ENCODE peak calls at places on chromosomes 2 and 18, in four cellular contexts. Q is stimulated activated CD4-positive, alpha-beta T cell treated with anti-CD3 and anti-CD28 coated beads, Interleukin-15, amount 100 ng/mL, for 1 hour; R is GM20000; M is fibroblast of lung. B is an unnamed sample.

GRCh38 chr2:1162246-1162645 is 211.6 kb downstream of the SNTG2 start:
- DNase-seq in Q (no peak), R (no peak), M (no peak), B (no peak)

GRCh38 chr2:96144481-96145027 is 686 bp downstream of the DUSP2 start:
- DNase-seq in Q (peak), R (peak), M (no peak), B (no peak)

GRCh38 chr2:62136956-62137355 is 59.0 kb upstream of the B3GNT2 start:
- DNase-seq in Q (no peak), R (no peak), M (no peak), B (no peak)

GRCh38 chr2:70340921-70341765 is 39.3 kb upstream of the FAM136A start:
- DNase-seq in Q (no peak), R (peak), M (peak), B (no peak)

GRCh38 chr18:46563317-46563716 is 93.7 kb downstream of the LOXHD1 start:
- DNase-seq in Q (no peak), R (no peak), M (no peak), B (no peak)

GRCh38 chr18:59612461-59612860 is 84.8 kb downstream of the CCBE1 start:
- DNase-seq in Q (no peak), R (no peak), M (peak), B (no peak)

GRCh38 chr18:76505611-76506010 is 10.6 kb upstream of the ZNF516 start:
- DNase-seq in Q (no peak), R (no peak), M (no peak), B (no peak)

GRCh38 chr2:196481323-196481695 is 158.2 kb upstream of the CCDC150 start:
- DNase-seq in Q (no peak), R (no peak), M (peak), B (no peak)

GRCh38 chr2:100853909-100854810 is 34.2 kb downstream of the NPAS2 start:
- DNase-seq in Q (no peak), R (no peak), M (no peak), B (no peak)

GRCh38 chr2:70962211-70962884 is 16.1 kb upstream of the ANKRD53 start:
- DNase-seq in Q (no peak), R (no peak), M (no peak), B (peak)

GRCh38 chr2:76895469-76895868 is 626.7 kb downstream of the LRRTM4 start:
- DNase-seq in Q (no peak), R (no peak), M (no peak), B (no peak)

GRCh38 chr2:86038291-86039081 is 67.2 kb downstream of the POLR1A start:
- DNase-seq in Q (peak), R (no peak), M (peak), B (peak)

GRCh38 chr2:30877833-30878232 is 70.6 kb upstream of the CAPN13 start:
- DNase-seq in Q (no peak), R (no peak), M (no peak), B (no peak)

GRCh38 chr2:69428981-69429380 is 8.3 kb downstream of the NFU1 start:
- DNase-seq in Q (no peak), R (no peak), M (no peak), B (no peak)

GRCh38 chr18:21703241-21703820 is 1.2 kb downstream of the ABHD3 start:
- DNase-seq in Q (no peak), R (peak), M (peak), B (peak)

GRCh38 chr2:239290618-239291504 is 110.0 kb downstream of the HDAC4 start:
- DNase-seq in Q (no peak), R (no peak), M (peak), B (peak)

GRCh38 chr2:179850188-179850587 is 11.2 kb downstream of the ZNF385B start:
- DNase-seq in Q (no peak), R (no peak), M (peak), B (no peak)

GRCh38 chr2:197209274-197209673 is 101.3 kb downstream of the ANKRD44 start:
- DNase-seq in Q (no peak), R (no peak), M (peak), B (no peak)

GRCh38 chr2:85953476-85953875 is 64.7 kb upstream of the ST3GAL5 start:
- DNase-seq in Q (no peak), R (no peak), M (peak), B (no peak)

GRCh38 chr2:98911376-98912154 is 24.5 kb downstream of the CRACDL start:
- DNase-seq in Q (no peak), R (no peak), M (peak), B (peak)

GRCh38 chr18:77032121-77032758 is 100.3 kb downstream of the MBP start:
- DNase-seq in Q (no peak), R (no peak), M (peak), B (no peak)

GRCh38 chr2:205696541-205697441 is 14.5 kb downstream of the NRP2 start:
- DNase-seq in Q (no peak), R (no peak), M (peak), B (no peak)

GRCh38 chr2:240644859-240645301 is 19.6 kb downstream of the GPR35 start:
- DNase-seq in Q (no peak), R (peak), M (no peak), B (no peak)

GRCh38 chr2:188414412-188414811 is 122.7 kb downstream of the GULP1 start:
- DNase-seq in Q (no peak), R (no peak), M (peak), B (no peak)

GRCh38 chr18:79560861-79561210 is 118.8 kb upstream of the CTDP1 start:
- DNase-seq in Q (no peak), R (no peak), M (no peak), B (peak)

GRCh38 chr2:149000168-149000938 is 38.1 kb upstream of the LYPD6B start:
- DNase-seq in Q (no peak), R (no peak), M (no peak), B (no peak)

GRCh38 chr2:181131584-181131983 is 151.2 kb downstream of the UBE2E3 start:
- DNase-seq in Q (no peak), R (no peak), M (no peak), B (no peak)

GRCh38 chr2:141923657-141924056 is 207.2 kb downstream of the LRP1B start:
- DNase-seq in Q (no peak), R (no peak), M (peak), B (no peak)

GRCh38 chr18:3842844-3843243 is 392.9 kb downstream of the TGIF1 start:
- DNase-seq in Q (no peak), R (no peak), M (no peak), B (no peak)

GRCh38 chr2:220779918-220780317 is 792.2 kb downstream of the EPHA4 start:
- DNase-seq in Q (no peak), R (no peak), M (peak), B (no peak)

GRCh38 chr2:203817147-203817546 is 50.4 kb upstream of the CTLA4 start:
- DNase-seq in Q (no peak), R (no peak), M (no peak), B (no peak)

GRCh38 chr2:200189964-200190363 is 116.5 kb upstream of the SPATS2L start:
- DNase-seq in Q (no peak), R (no peak), M (peak), B (no peak)

GRCh38 chr2:82857952-82858351 is 1601.1 kb downstream of the SUCLG1 start:
- DNase-seq in Q (no peak), R (no peak), M (no peak), B (no peak)

GRCh38 chr18:21833619-21834300 is 93.2 kb downstream of the MIB1 start:
- DNase-seq in Q (no peak), R (no peak), M (no peak), B (no peak)

GRCh38 chr2:239039479-239039861 is 191.6 kb downstream of the TWIST2 start:
- DNase-seq in Q (no peak), R (no peak), M (no peak), B (no peak)

GRCh38 chr2:136164377-136164776 is 46.4 kb upstream of the CXCR4 start:
- DNase-seq in Q (no peak), R (no peak), M (no peak), B (no peak)

GRCh38 chr2:207101984-207102383 is 63.8 kb downstream of the KLF7 start:
- DNase-seq in Q (no peak), R (no peak), M (no peak), B (no peak)

GRCh38 chr2:61350777-61351176 is 120.1 kb downstream of the USP34 start:
- DNase-seq in Q (no peak), R (no peak), M (no peak), B (no peak)

B was measured in sciatic nerve.